ENCODE peak calls at places on chromosomes 5 and 9, in seven cellular contexts. F, M, W, G, L, I and N are unnamed samples.

GRCh38 chr9:105413486-105414068 is 34.3 kb upstream of the FSD1L start:
- DNase-seq in I (no peak), W (no peak), M (no peak), G (peak; percentile 11), F (peak; percentile 14), L (no peak), N (peak; percentile 17)

GRCh38 chr9:130117816-130118632 is 54.2 kb upstream of the NCS1 start:
- DNase-seq in F (no peak), G (peak; percentile 55), I (no peak), L (no peak), M (no peak), W (no peak), N (peak; percentile 69)

GRCh38 chr9:7490317-7491108 is 309.1 kb downstream of the DMAC1 start:
- DNase-seq in M (no peak), I (no peak), G (no peak), L (no peak), F (no peak), W (no peak), N (no peak)

GRCh38 chr5:57383093-57383861 is 99.3 kb downstream of the ACTBL2 start:
- DNase-seq in M (peak; percentile 24), I (no peak), F (peak; percentile 49), L (no peak), W (no peak), G (peak; percentile 67), N (no peak)

GRCh38 chr9:136614967-136615623 is 47.6 kb upstream of the EGFL7 start:
- DNase-seq in M (no peak), I (no peak), W (no peak), G (no peak), F (no peak), L (no peak), N (no peak)

GRCh38 chr5:131142970-131143617 is 22.0 kb downstream of the HINT1 start:
- DNase-seq in L (no peak), I (no peak), G (no peak), F (no peak), M (no peak), W (no peak), N (no peak)

GRCh38 chr5:75668988-75669760 is 48.1 kb downstream of the POC5 start:
- DNase-seq in M (peak; percentile 8), L (no peak), I (no peak), F (peak; percentile 70), W (no peak), G (no peak), N (peak; percentile 39)

GRCh38 chr5:59296317-59297264 is 596.9 kb downstream of the PDE4D start:
- DNase-seq in I (no peak), M (no peak), F (no peak), W (no peak), G (no peak), L (no peak), N (no peak)

GRCh38 chr9:21252727-21253547 is 13.1 kb upstream of the IFNA14 start:
- DNase-seq in W (no peak), G (peak; percentile 46), M (peak; percentile 18), L (no peak), F (peak; percentile 21), I (no peak), N (peak; percentile 27)

GRCh38 chr5:113271015-113271414 is 163.8 kb downstream of the TSSK1B start:
- DNase-seq in M (no peak), F (no peak), I (no peak), L (no peak), W (no peak), G (no peak), N (no peak)

GRCh38 chr5:53820802-53821171 is 260.3 kb downstream of the NDUFS4 start:
- DNase-seq in L (no peak), M (no peak), I (no peak), F (no peak), W (no peak), G (no peak), N (no peak)

GRCh38 chr9:37187269-37187668 is 66.9 kb downstream of the ZCCHC7 start:
- DNase-seq in L (no peak), G (no peak), M (peak; percentile 70), I (no peak), F (no peak), W (no peak), N (no peak)

GRCh38 chr5:168827636-168828035 is 248.5 kb upstream of the PANK3 start:
- DNase-seq in G (no peak), I (no peak), F (no peak), W (no peak), L (no peak), M (no peak), N (no peak)

GRCh38 chr9:91047529-91047928 is 245.9 kb downstream of the SYK start:
- DNase-seq in L (no peak), M (no peak), G (no peak), I (no peak), W (no peak), F (no peak), N (no peak)

GRCh38 chr5:119402555-119402954 is 46.7 kb downstream of the TNFAIP8 start:
- DNase-seq in F (no peak), L (no peak), M (no peak), I (no peak), G (no peak), W (no peak), N (no peak)

GRCh38 chr9:122162415-122162814 is 2.7 kb downstream of the MORN5 start:
- DNase-seq in W (no peak), F (no peak), M (no peak), G (no peak), I (no peak), L (no peak), N (no peak)

GRCh38 chr9:122173670-122174069 is 14.0 kb downstream of the MORN5 start:
- DNase-seq in W (no peak), I (no peak), F (no peak), M (no peak), G (no peak), L (no peak), N (no peak)

GRCh38 chr9:122172131-122172530 is 12.4 kb downstream of the MORN5 start:
- DNase-seq in G (no peak), I (no peak), L (no peak), F (no peak), M (no peak), W (no peak), N (no peak)

GRCh38 chr9:122164286-122164685 is 4.6 kb downstream of the MORN5 start:
- DNase-seq in M (no peak), W (no peak), L (no peak), F (no peak), I (peak; percentile 45), G (no peak), N (no peak)

DNA sequence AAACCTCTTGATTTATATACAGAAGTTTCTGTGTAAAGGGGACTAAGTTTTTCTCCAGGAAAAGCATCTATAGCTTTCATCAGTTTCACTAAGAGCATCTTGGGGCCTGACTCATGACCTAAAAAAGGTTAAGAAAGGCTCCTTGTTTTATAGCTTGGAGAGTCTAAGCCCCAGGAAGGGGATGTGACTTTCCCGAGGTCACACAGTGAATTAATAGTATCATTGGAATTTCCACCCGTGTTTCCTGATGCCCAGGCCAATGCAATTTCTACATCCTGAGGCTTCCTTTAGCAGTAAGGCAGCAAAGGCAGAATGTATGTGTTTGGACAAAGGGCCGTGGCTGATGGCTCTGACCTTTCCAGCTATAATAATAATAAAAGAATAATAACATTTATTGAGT is 8.6 kb downstream of the MORN5 start:
- DNase-seq in F (no peak), G (no peak), M (no peak), I (no peak), W (no peak), L (no peak), N (no peak)
- TF ChIP-seq CTCF in F (no peak), G (no peak), M (no peak), I (no peak), W (no peak), L (no peak), N (no peak)

GRCh38 chr9:13688223-13688989 is 408.9 kb upstream of the MPDZ start:
- DNase-seq in M (no peak), L (no peak), I (no peak), G (no peak), F (no peak), W (no peak), N (peak; percentile 40)

GRCh38 chr9:13690595-13690994 is 411.1 kb upstream of the MPDZ start:
- DNase-seq in M (no peak), L (no peak), I (no peak), F (no peak), G (no peak), W (no peak), N (no peak)

GRCh38 chr9:13689925-13690324 is 410.4 kb upstream of the MPDZ start:
- DNase-seq in M (no peak), L (no peak), I (no peak), G (no peak), F (no peak), W (no peak), N (no peak)

GRCh38 chr9:13688990-13689600 is 409.6 kb upstream of the MPDZ start:
- DNase-seq in G (peak; percentile 43), F (peak; percentile 9), L (no peak), I (no peak), M (no peak), W (no peak), N (no peak)
- TF ChIP-seq CTCF in G (peak; percentile 60), F (no peak), L (no peak), I (no peak), M (peak; percentile 49), W (peak; percentile 57), N (peak; percentile 44)

GRCh38 chr9:69293186-69293585 is 31.8 kb upstream of the ENTREP1 start:
- DNase-seq in I (no peak), W (no peak), L (no peak), M (no peak), G (no peak), F (no peak), N (no peak)

GRCh38 chr9:69297300-69297980 is 27.6 kb upstream of the ENTREP1 start:
- DNase-seq in I (no peak), M (no peak), W (no peak), L (no peak), G (no peak), F (no peak), N (no peak)

GRCh38 chr9:69295872-69296562 is 29.0 kb upstream of the ENTREP1 start:
- DNase-seq in F (no peak), I (peak; percentile 39), M (no peak), G (no peak), W (no peak), L (no peak), N (no peak)

DNA sequence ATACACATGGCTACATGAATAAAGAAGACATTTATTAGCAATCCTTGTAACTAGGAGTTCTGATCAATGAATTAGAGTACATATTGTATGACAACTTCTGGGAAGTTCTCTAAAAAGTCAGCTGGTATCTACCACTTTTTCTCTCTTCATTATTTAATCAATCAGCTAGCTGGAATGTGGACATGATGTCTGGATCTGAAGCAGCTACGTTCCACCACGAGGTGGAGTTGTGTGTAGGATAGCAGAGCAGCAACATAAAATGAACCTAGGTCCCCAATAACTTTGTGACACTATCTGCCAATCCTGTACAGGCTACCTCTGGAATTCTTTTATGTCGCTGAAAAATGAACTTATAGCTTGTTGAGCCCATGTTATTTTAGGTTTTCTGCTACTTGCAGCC is 32.9 kb upstream of the ENTREP1 start:
- DNase-seq in M (no peak), L (no peak), I (no peak), F (no peak), W (no peak), G (no peak), N (no peak)
- TF ChIP-seq CTCF in M (peak; percentile 35), L (no peak), I (no peak), F (no peak), W (no peak), G (no peak), N (no peak)

DNA sequence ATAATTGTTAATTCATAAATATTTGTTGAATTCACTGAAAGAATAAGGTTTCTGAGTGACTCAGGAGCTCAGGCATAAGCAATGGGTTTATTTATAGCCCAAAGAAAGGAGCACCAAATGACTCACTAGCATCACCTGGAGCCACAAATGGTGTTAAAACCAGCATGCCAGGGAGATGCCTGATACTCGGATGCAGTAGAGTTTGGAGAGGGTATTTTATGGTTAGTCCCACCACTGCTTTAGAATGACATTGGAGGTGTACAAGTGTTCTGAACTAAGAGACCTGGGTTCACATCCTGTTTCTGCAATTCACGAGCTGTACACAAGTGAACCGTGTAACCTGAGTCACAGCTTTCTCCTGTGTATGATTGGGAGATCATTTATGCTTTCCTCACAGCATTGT is 25.2 kb downstream of the CCL28 start:
- DNase-seq in F (peak; percentile 7), I (no peak), M (no peak), W (no peak), G (no peak), L (no peak), N (no peak)
- TF ChIP-seq CTCF in F (no peak), I (no peak), M (no peak), W (no peak), G (no peak), L (no peak), N (no peak)